ENCODE peak calls at places on chromosomes 12 and 14, in nine cellular contexts. J, E, M, I, C, U, N, F and A are unnamed samples.
A peak's percentile ranks its signal among the peaks of the same experiment; 100 is the strongest.

GRCh38 chr12:28040251-28040650 is 67.7 kb upstream of the PTHLH start:
- DNase-seq in J (no peak), E (no peak), M (no peak), I (no peak), C (no peak), U (no peak), N (no peak), F (no peak), A (no peak)

GRCh38 chr12:131592972-131593371 is 117.9 kb upstream of the SFSWAP start:
- DNase-seq in J (no peak), E (no peak), M (no peak), I (no peak), C (no peak), U (no peak), N (no peak), F (peak; percentile 19), A (no peak)

GRCh38 chr14:53619625-53620324 is 336.9 kb downstream of the BMP4 start:
- DNase-seq in J (no peak), E (no peak), M (no peak), I (no peak), C (peak; percentile 66), U (no peak), N (no peak), F (no peak), A (no peak)

GRCh38 chr12:48796976-48797375 is 8.1 kb upstream of the ADCY6 start:
- DNase-seq in J (no peak), E (no peak), M (no peak), I (no peak), C (peak; percentile 38), U (no peak), N (no peak), F (no peak), A (no peak)

GRCh38 chr12:67633708-67634107 is 14.8 kb upstream of the DYRK2 start:
- DNase-seq in J (no peak), E (peak; percentile 54), M (no peak), I (no peak), C (no peak), U (no peak), N (peak; percentile 36), F (no peak), A (no peak)

GRCh38 chr14:105629886-105630215 is 103.5 kb downstream of the TMEM121 start:
- DNase-seq in J (no peak), E (no peak), M (no peak), I (no peak), C (no peak), U (no peak), N (no peak), F (no peak), A (no peak)

GRCh38 chr14:104134061-104134965 is 4.1 kb upstream of the KIF26A start:
- DNase-seq in J (no peak), E (no peak), M (peak; percentile 7), I (no peak), C (no peak), U (peak; percentile 10), N (peak; percentile 11), F (no peak), A (peak; percentile 61)

GRCh38 chr14:67426161-67426560 is 14.2 kb upstream of the PLEK2 start:
- DNase-seq in J (no peak), E (no peak), M (no peak), I (no peak), C (no peak), U (no peak), N (no peak), F (no peak), A (no peak)

GRCh38 chr12:116454950-116455447 is 104.2 kb upstream of the MAP1LC3B2 start:
- DNase-seq in J (no peak), E (no peak), M (no peak), I (no peak), C (peak; percentile 99), U (no peak), N (no peak), F (no peak), A (no peak)

GRCh38 chr14:77052281-77053044 is 24.0 kb upstream of the IRF2BPL start:
- DNase-seq in J (no peak), E (no peak), M (no peak), I (no peak), C (no peak), U (no peak), N (no peak), F (no peak), A (no peak)

GRCh38 chr12:7099290-7099996 is 7.2 kb upstream of the C1R start:
- DNase-seq in J (no peak), E (no peak), M (no peak), I (no peak), C (no peak), U (no peak), N (no peak), F (no peak), A (peak; percentile 26)

GRCh38 chr12:52130695-52131094 is 51.2 kb downstream of the SMIM41 start:
- DNase-seq in J (peak; percentile 66), E (no peak), M (no peak), I (no peak), C (no peak), U (no peak), N (peak; percentile 13), F (no peak), A (no peak)

GRCh38 chr14:75221797-75222196 is 45.4 kb upstream of the TMED10 start:
- DNase-seq in J (no peak), E (no peak), M (no peak), I (no peak), C (no peak), U (no peak), N (no peak), F (no peak), A (no peak)

GRCh38 chr14:23362200-23362599 is 2.8 kb downstream of the EFS start:
- DNase-seq in J (peak; percentile 17), E (peak; percentile 41), M (no peak), I (peak; percentile 8), C (peak; percentile 41), U (no peak), N (no peak), F (no peak), A (no peak)

GRCh38 chr12:39365364-39366001 is 77.4 kb downstream of the KIF21A start:
- DNase-seq in J (no peak), E (no peak), M (no peak), I (no peak), C (no peak), U (no peak), N (no peak), F (no peak), A (no peak)

GRCh38 chr12:46970636-46971035 is 108.8 kb upstream of the PCED1B start:
- DNase-seq in J (no peak), E (no peak), M (no peak), I (no peak), C (no peak), U (no peak), N (no peak), F (no peak), A (no peak)

GRCh38 chr12:46445551-46446235 is 73.1 kb upstream of the SLC38A2 start:
- DNase-seq in J (no peak), E (no peak), M (no peak), I (no peak), C (no peak), U (no peak), N (no peak), F (no peak), A (no peak)

GRCh38 chr12:103626498-103626897 is 39.4 kb downstream of the STAB2 start:
- DNase-seq in J (peak; percentile 80), E (no peak), M (no peak), I (peak; percentile 15), C (no peak), U (no peak), N (peak; percentile 43), F (no peak), A (no peak)

GRCh38 chr14:73591690-73592448 is at the start of gene ACOT4:
- DNase-seq in J (no peak), E (no peak), M (no peak), I (peak; percentile 43), C (peak; percentile 36), U (peak; percentile 63), N (peak; percentile 22), F (peak; percentile 40), A (peak; percentile 34)

GRCh38 chr12:7806863-7807487 is 17.8 kb downstream of the NANOG start:
- DNase-seq in J (no peak), E (peak; percentile 42), M (peak; percentile 18), I (peak; percentile 77), C (peak; percentile 62), U (peak; percentile 50), N (peak; percentile 40), F (peak; percentile 68), A (peak; percentile 27)